ENCODE peak calls at places on chromosome 20, in eight cellular contexts. H is transverse colon, K is prostate gland, O is uterus, B is A549, G is ovary, J is sigmoid colon, R is heart left ventricle. I is an unnamed sample.

GRCh38 chr20:23375827-23376226 is 13.8 kb downstream of the GZF1 start:
- DNase-seq in B (no peak), R (no peak), K (no peak), J (no peak), H (no peak), G (no peak), O (no peak), I (no peak)

GRCh38 chr20:64110411-64111068 is 3.2 kb upstream of the NPBWR2 start:
- DNase-seq in K (no peak), J (peak; percentile 58), H (peak; percentile 2), G (peak; percentile 8), O (no peak), B (no peak), R (peak; percentile 17), I (peak; percentile 0)

GRCh38 chr20:46317685-46318177 is 9.4 kb upstream of the CDH22 start:
- DNase-seq in B (no peak), H (no peak), K (no peak), G (no peak), R (no peak), O (no peak), J (no peak), I (no peak)

GRCh38 chr20:60334936-60335335 is 376.7 kb downstream of the CDH26 start:
- DNase-seq in H (no peak), K (no peak), O (no peak), J (no peak), G (no peak), B (no peak), R (no peak), I (no peak)

GRCh38 chr20:59455392-59456341 is 148.7 kb upstream of the PHACTR3 start:
- DNase-seq in J (peak; percentile 52), G (peak; percentile 24), B (peak; percentile 33), K (peak; percentile 48), R (peak; percentile 54), O (no peak), H (no peak), I (no peak)

GRCh38 chr20:12068146-12068545 is 150.5 kb downstream of the BTBD3 start:
- DNase-seq in G (no peak), O (no peak), R (no peak), B (no peak), J (no peak), H (no peak), K (no peak), I (no peak)

GRCh38 chr20:44157061-44157460 is 29.9 kb downstream of the JPH2 start:
- DNase-seq in O (no peak), G (no peak), K (no peak), R (peak; percentile 22), H (no peak), J (peak; percentile 46), B (no peak), I (no peak)

GRCh38 chr20:21353236-21353635 is 44.1 kb downstream of the NKX2-4 start:
- DNase-seq in H (no peak), R (no peak), K (no peak), B (no peak), G (no peak), J (no peak), O (no peak), I (no peak)

GRCh38 chr20:50691585-50692552 is 527 bp upstream of the RIPOR3 start:
- DNase-seq in B (no peak), K (no peak), H (no peak), G (no peak), O (peak; percentile 58), J (peak; percentile 73), R (peak; percentile 48), I (no peak)

GRCh38 chr20:19817017-19817416 is 59.0 kb downstream of the RIN2 start:
- DNase-seq in G (no peak), B (no peak), H (no peak), R (peak; percentile 61), O (peak; percentile 61), J (peak; percentile 55), K (no peak), I (no peak)

DNA sequence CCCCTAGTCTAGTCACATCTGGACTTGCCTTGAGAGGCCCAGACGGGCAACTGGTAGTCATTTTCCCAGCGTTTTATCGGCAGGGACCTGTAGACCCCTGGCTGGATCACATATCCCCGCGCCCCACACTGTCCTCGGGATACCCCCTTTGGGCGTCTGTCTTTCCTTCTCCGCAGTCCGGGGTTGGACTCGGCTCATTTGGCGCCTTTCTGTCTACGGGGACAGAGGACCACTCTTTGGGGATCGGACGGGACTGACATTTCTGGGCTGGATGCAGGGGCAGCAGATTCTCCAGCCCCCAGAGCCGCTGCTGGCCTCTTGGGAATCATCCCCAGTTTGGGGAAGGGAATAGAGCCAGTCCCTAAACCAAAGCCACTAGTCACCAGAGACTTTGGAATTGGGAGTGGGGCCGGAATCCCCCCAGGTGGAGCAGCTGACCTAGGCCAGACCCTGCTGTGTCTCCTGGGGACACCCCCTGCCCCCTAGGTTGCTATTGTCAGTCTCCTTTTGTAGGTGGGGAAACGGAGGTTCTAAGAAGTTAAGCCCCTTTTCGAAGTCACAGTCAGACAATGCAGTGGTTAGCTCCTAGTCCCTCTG is 734 bp downstream of the FAM110A start:
- DNase-seq in G (no peak), H (no peak), K (no peak), R (no peak), B (no peak), J (no peak), O (no peak), I (no peak)
- H3K27ac ChIP-seq in G (peak overlapping the region; percentile 60), H (peak overlapping the region; percentile 88), K (peak overlapping the region; percentile 75), R (peak overlapping the region; percentile 87), B (peak overlapping the region; percentile 92), J (peak overlapping the region; percentile 79), O (peak overlapping the region; percentile 79), I (peak overlapping the region; percentile 86)

GRCh38 chr20:35274172-35275092 is 3.5 kb downstream of the MMP24OS start:
- DNase-seq in B (no peak), O (no peak), J (no peak), H (no peak), G (no peak), R (no peak), K (no peak), I (no peak)
- TF ChIP-seq POLR2A in B (peak; percentile 14), O (no peak), J (no peak), H (no peak), G (no peak), R (no peak), K (no peak), I (no peak)

DNA sequence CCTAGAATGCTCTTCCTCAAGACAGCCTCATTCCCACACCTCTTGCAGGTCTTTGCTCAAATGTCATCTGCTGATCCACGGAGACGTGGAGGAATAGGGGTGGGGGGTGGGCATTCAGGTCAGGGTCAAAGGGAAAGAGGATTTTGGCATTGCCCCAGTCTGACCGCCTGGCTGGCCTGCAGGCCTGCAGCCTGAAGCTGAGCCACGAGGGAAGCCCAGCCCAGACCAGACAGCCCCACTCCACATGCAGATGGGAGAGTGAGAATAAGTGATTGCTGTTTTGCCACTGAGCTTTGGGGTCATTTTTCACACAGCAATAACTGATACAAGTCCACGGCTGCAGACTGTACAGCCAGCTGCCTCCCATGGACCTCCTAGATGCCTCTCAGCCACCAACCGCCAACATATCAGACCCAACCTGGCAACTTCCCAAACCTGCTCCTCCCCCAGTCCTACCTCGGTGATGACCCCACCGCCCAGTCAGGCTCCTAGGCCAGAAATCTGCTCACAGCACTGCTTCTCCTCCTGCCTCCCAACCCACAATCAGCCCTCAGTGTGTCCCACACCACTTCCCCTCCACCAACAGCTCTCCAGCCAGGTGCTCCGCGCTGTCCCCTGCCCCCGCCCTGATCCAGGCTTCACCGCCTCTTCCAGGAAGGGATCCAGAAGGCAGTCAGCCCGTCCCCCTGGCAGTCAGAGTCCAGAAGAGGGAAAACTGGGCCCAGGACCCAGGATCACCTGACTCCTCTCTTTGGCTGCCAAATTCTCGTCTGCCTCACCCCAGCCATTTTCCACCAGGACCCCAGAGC is 14.0 kb downstream of the KIAA1755 start:
- DNase-seq in J (peak; percentile 92), G (peak; percentile 56), K (no peak), O (peak; percentile 59), B (no peak), H (no peak), R (no peak), I (peak; percentile 35)
- H3K27ac ChIP-seq in J (peak overlapping the region; percentile 78), G (peak overlapping the region; percentile 52), K (peak overlapping the region; percentile 77), O (peak overlapping the region; percentile 72), B (no peak overlapping the region), H (peak overlapping the region; percentile 39), R (no peak overlapping the region), I (peak overlapping the region; percentile 28)

DNA sequence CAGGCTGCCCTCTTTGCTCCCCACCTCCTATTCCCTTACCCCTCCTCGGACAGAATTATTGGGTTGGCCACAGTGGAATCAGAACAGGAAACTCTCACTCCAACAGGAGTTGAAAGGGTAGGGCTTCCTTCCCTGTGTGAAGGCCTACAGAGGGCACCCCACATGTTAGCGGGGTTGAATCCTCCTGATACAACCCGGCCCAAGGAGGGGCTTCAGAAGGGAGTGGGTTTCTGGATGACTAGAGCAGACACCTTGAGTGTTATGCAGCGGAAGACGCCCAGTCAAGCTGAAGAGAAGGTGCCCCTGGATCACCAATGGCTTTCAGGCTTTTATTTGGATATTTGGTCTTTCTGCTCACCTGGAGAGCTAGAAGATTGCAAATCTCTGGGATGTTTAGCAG is 132.8 kb downstream of the PRND start:
- DNase-seq in O (no peak), K (no peak), R (no peak), J (peak; percentile 34), B (no peak), G (no peak), H (no peak), I (no peak)
- TF ChIP-seq POLR2A in O (no peak), K (no peak), R (no peak), J (no peak), B (no peak), G (no peak), H (no peak), I (no peak)

I was measured in gastrocnemius medialis.